ENCODE peak calls at places on chromosome 20, in eight cellular contexts. H is AG04450, P is HCT116, B is neural progenitor cell, J is BJ, O is left ventricle myocardium inferior, K is lower leg skin, F is colonic mucosa. C is an unnamed sample.

GRCh38 chr20:38204936-38205435 is 39.9 kb upstream of the TGM2 start:
- DNase-seq in H (no peak), P (no peak), B (no peak), O (no peak), J (no peak), K (no peak), F (no peak), C (no peak)

GRCh38 chr20:37914672-37915433 is 11.9 kb downstream of the VSTM2L start:
- DNase-seq in O (no peak), H (no peak), K (no peak), J (no peak), B (peak), F (no peak), P (no peak), C (no peak)

GRCh38 chr20:41480054-41480770 is 113.6 kb upstream of the EMILIN3 start:
- DNase-seq in J (no peak), H (no peak), P (no peak), B (no peak), F (no peak), K (no peak), O (no peak), C (no peak)

GRCh38 chr20:4673371-4674001 is 48.2 kb upstream of the PRND start:
- DNase-seq in J (no peak), H (no peak), P (no peak), B (no peak), K (no peak), F (no peak), O (no peak), C (no peak)

GRCh38 chr20:33796263-33796906 is 14.8 kb upstream of the CHMP4B start:
- DNase-seq in H (no peak), K (no peak), J (no peak), B (no peak), O (no peak), F (peak), P (peak), C (peak)

GRCh38 chr20:1848378-1848777 is 46.8 kb upstream of the SIRPA start:
- DNase-seq in B (no peak), J (no peak), K (no peak), F (no peak), P (no peak), O (no peak), H (no peak), C (no peak)

GRCh38 chr20:1535420-1536175 is 21.9 kb downstream of the SIRPD start:
- DNase-seq in J (no peak), F (no peak), H (no peak), B (no peak), P (no peak), O (peak), K (no peak), C (no peak)

GRCh38 chr20:13758884-13759283 is 25.8 kb downstream of the ESF1 start:
- DNase-seq in J (no peak), F (no peak), B (no peak), H (no peak), P (no peak), O (no peak), K (no peak), C (no peak)

GRCh38 chr20:56414842-56415765 is 3.0 kb downstream of the CASS4 start:
- DNase-seq in F (no peak), B (no peak), J (no peak), O (no peak), H (peak), K (no peak), P (no peak), C (no peak)

GRCh38 chr20:32457476-32457986 is 99.4 kb downstream of the ASXL1 start:
- DNase-seq in B (peak), P (no peak), O (peak), J (no peak), K (no peak), H (no peak), F (no peak), C (peak)
- H3K4me3 ChIP-seq in B (peak), P (no peak), O (peak), J (peak), K (no peak), H (peak), F (peak), C (no peak)

DNA sequence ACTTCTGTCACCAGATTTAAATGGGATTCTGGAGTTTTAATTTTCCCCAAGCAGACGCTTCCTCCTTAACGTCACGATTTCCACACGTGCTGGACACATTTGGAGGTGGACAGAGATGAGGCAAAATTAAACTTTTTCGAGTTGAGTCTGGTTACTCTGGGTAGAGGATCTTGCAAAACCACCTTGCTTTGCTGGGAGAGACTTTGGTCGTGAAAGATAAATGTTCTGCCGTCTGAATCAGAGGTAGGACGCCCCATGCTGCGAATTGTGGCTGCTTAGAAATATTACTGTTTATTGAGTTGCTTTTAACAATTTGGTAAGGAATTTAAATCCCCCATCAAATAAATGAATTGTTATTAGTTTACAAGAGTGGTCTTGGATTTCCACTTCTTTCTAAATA is 46.8 kb downstream of the CTCFL start:
- DNase-seq in H (no peak), F (no peak), K (no peak), P (no peak), O (no peak), B (no peak), J (no peak), C (no peak)
- H3K4me3 ChIP-seq in H (no peak), F (no peak), K (no peak), P (no peak), O (no peak), B (no peak), J (no peak), C (no peak)

DNA sequence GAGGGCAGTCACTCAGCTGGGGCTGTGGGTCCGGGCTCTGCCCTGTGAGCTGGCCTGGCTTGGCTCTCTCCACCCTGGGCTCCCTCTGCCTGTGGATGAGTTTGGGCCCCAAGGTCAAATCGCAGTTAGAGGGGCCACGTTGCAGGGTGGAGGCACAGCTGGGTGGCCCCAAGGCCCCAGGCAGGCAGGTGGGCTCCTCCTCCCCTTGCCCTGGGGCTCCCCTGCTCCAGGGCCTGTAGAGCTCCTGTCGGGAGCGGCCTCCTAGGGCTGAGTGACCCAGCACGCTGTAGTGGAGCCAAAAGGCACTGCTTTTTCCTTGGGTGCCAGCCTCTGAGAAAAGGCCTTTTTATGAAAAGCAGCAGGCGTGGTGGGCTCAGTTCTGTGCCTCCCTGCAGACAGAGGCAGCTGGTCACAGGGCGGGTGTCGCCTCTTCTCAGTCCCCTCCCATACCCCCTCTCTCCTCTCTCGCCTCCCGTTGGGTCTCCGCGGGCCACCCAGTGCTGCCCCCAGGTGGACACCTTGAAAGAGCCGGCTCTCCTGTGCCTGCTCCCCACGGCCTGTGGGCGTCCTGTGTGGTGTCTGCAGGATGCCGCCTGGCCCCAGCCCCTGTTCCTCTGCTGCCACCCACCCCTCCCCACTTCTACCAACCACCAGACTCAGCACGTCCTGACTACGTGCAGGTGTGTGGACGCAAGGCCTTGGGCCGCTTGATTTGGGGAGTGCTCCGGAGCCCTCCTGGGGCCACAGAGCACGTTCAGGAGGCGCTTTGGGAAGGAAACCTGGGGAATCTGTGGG is 13.2 kb downstream of the SS18L1 start:
- DNase-seq in H (no peak), O (peak), J (no peak), B (peak), F (peak), K (no peak), P (peak), C (peak)
- H3K4me3 ChIP-seq in H (no peak), O (no peak), J (no peak), B (no peak), F (no peak), K (no peak), P (no peak), C (no peak)

GRCh38 chr20:25033250-25033940 is 24.5 kb downstream of the ACSS1 start:
- DNase-seq in F (no peak), H (no peak), K (no peak), P (no peak), O (no peak), J (no peak), B (no peak), C (no peak)

GRCh38 chr20:25031241-25031640 is 26.7 kb downstream of the ACSS1 start:
- DNase-seq in O (no peak), P (no peak), K (no peak), B (no peak), J (no peak), F (no peak), H (no peak), C (no peak)

GRCh38 chr20:25033941-25034335 is 24.0 kb downstream of the ACSS1 start:
- DNase-seq in B (no peak), H (no peak), J (no peak), K (no peak), F (no peak), O (no peak), P (no peak), C (no peak)

GRCh38 chr20:25032065-25032477 is 25.9 kb downstream of the ACSS1 start:
- DNase-seq in B (no peak), O (no peak), F (no peak), H (no peak), P (no peak), J (no peak), K (no peak), C (no peak)

GRCh38 chr20:25032478-25033183 is 25.3 kb downstream of the ACSS1 start:
- DNase-seq in K (no peak), B (peak), O (peak), P (no peak), J (no peak), F (peak), H (no peak), C (no peak)
- H3K4me3 ChIP-seq in K (no peak), B (no peak), O (peak), P (no peak), J (no peak), F (no peak), H (no peak), C (no peak)

DNA sequence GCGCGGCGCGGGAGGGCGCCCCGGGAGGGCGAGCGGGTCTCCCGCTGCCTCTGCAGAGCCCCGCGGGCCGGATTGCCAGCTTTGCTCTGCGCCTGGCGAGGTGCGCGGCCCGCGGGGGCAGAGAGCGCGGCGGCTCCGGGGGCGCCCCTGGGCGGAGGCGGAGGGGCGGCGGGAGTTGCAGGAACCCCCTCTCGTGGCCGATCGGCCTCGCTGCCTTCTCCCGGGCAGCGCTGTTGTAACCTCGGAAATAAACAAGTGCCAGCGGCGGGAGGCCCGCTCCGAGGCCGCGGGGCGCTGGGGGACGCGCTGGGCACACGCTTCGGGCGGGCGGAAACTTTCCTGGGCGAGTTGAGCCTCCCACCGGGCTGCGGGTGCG is 1.2 kb downstream of the CDH4 start:
- DNase-seq in O (no peak), F (no peak), K (no peak), H (no peak), J (no peak), P (no peak), B (peak), C (no peak)
- H3K4me3 ChIP-seq in O (peak), F (no peak), K (no peak), H (peak), J (peak), P (no peak), B (peak), C (no peak)

GRCh38 chr20:15847415-15847814 is 725.8 kb downstream of the KIF16B start:
- DNase-seq in K (no peak), H (no peak), B (no peak), O (no peak), P (no peak), F (no peak), J (no peak), C (no peak)
- H3K4me3 ChIP-seq in K (no peak), H (no peak), B (no peak), O (no peak), P (no peak), F (no peak), J (no peak), C (no peak)

GRCh38 chr20:21191839-21192238 is 66.0 kb downstream of the KIZ start:
- DNase-seq in P (no peak), B (peak), O (no peak), F (no peak), H (no peak), K (no peak), J (no peak), C (no peak)
- H3K4me3 ChIP-seq in P (no peak), B (peak), O (no peak), F (no peak), H (no peak), K (no peak), J (no peak), C (no peak)

GRCh38 chr20:17990278-17990972 is 21.6 kb downstream of the MGME1 start:
- DNase-seq in O (no peak), P (no peak), K (no peak), F (no peak), B (no peak), H (no peak), J (no peak), C (no peak)
- H3K4me3 ChIP-seq in O (no peak), P (no peak), K (no peak), F (no peak), B (no peak), H (no peak), J (no peak), C (no peak)

DNA sequence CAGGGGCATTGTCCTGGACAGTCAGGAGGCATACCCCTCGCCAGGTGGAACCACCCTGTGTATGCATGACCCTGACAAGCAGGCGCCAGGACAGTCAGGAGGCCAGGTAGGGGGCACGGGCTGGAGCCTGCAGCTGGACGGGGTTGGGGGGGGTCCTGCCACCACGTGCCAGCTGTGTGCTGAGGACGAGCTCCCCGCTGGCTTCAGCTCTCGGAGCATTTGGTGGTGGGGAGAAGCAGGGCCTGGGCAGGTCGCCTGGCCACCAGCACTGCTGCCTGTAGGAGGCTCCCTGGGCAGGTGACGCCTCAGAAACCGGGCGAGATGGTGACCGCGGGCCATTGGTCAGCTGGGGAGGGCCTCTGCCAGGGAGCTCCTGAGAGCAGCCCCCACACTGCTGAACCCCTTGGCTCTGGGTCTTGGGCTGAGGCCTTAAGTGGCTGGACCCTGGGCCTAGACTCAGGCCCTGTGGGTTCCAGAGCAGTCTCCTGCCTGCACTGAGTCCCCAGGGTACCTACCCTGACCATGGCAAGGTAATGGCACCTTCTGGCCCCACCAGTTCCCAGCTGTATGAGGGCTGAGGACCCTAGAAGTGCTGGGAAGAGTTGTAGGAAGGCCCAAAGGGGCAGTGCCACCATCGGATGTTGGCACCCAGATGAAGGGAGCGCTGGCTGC is 794 bp downstream of the SLC17A9 start:
- DNase-seq in H (no peak), B (no peak), P (no peak), O (no peak), F (peak), J (no peak), K (no peak), C (no peak)
- H3K4me3 ChIP-seq in H (peak), B (no peak), P (peak), O (peak), F (peak), J (peak), K (no peak), C (no peak)

DNA sequence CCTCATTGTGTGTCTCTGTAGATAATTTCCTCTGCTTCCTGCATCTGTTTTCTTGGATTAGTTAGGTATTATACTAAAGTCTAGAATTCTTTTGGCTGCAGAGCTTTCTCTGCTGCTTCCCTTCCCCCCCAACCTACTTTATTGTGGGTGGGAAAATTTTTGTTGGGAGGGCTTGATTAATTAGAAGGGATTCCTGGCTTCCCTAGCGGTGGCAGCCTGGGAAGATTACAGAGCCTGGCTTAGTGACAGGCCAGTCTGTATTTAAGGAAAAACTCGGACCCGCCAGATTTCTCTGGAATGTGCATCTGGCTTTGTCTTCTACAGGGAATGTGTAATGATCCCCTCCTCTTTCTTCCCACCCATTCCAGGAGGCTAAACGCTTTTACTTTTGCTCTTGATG is 31.2 kb downstream of the SLX4IP start:
- DNase-seq in O (no peak), J (no peak), K (no peak), H (no peak), F (no peak), P (no peak), B (peak), C (no peak)
- H3K4me3 ChIP-seq in O (peak), J (no peak), K (no peak), H (no peak), F (no peak), P (no peak), B (peak), C (no peak)

C was measured in lung.